ENCODE peak calls at places on chromosomes 1 and 21, in six cellular contexts. One of them, this sample, is unnamed.

GRCh38 chr1:219476716-219477115 is 136.2 kb downstream of the ZC3H11B start:
- DNase-seq in body of pancreas: no peak
- DNase-seq in suprapubic skin: no peak
- DNase-seq in brain microvascular endothelial cell: no peak
- DNase-seq in prostate gland: no peak
- DNase-seq in colonic mucosa: no peak
- DNase-seq in this sample: no peak

GRCh38 chr1:230621290-230622022 is 20.8 kb upstream of the COG2 start:
- DNase-seq in prostate gland: no peak
- DNase-seq in colonic mucosa: no peak
- DNase-seq in brain microvascular endothelial cell: no peak
- DNase-seq in body of pancreas: no peak
- DNase-seq in suprapubic skin: no peak
- DNase-seq in this sample: no peak

GRCh38 chr1:45589861-45590260 is 6.0 kb downstream of the NASP start:
- DNase-seq in body of pancreas: no peak
- DNase-seq in brain microvascular endothelial cell: no peak
- DNase-seq in suprapubic skin: no peak
- DNase-seq in colonic mucosa: no peak
- DNase-seq in prostate gland: no peak
- DNase-seq in this sample: no peak

GRCh38 chr1:184513966-184514365 is 127.1 kb downstream of the C1orf21 start:
- DNase-seq in brain microvascular endothelial cell: peak
- DNase-seq in body of pancreas: peak
- DNase-seq in colonic mucosa: no peak
- DNase-seq in suprapubic skin: no peak
- DNase-seq in prostate gland: no peak
- DNase-seq in this sample: no peak

GRCh38 chr1:244730153-244730933 is 77.4 kb downstream of the DESI2 start:
- DNase-seq in prostate gland: no peak
- DNase-seq in colonic mucosa: peak
- DNase-seq in body of pancreas: peak
- DNase-seq in brain microvascular endothelial cell: peak
- DNase-seq in suprapubic skin: no peak
- DNase-seq in this sample: peak

GRCh38 chr1:40382110-40382464 is 8.6 kb downstream of the SMAP2 start:
- DNase-seq in body of pancreas: no peak
- DNase-seq in colonic mucosa: no peak
- DNase-seq in prostate gland: no peak
- DNase-seq in brain microvascular endothelial cell: no peak
- DNase-seq in suprapubic skin: no peak
- DNase-seq in this sample: no peak

GRCh38 chr1:110076789-110077500 is 6.5 kb upstream of the ALX3 start:
- DNase-seq in prostate gland: no peak
- DNase-seq in body of pancreas: no peak
- DNase-seq in brain microvascular endothelial cell: no peak
- DNase-seq in suprapubic skin: no peak
- DNase-seq in colonic mucosa: no peak
- DNase-seq in this sample: no peak

GRCh38 chr1:248884632-248885295 is 21.3 kb upstream of the PGBD2 start:
- DNase-seq in prostate gland: no peak
- DNase-seq in brain microvascular endothelial cell: no peak
- DNase-seq in suprapubic skin: no peak
- DNase-seq in colonic mucosa: no peak
- DNase-seq in body of pancreas: no peak
- DNase-seq in this sample: no peak

GRCh38 chr1:26060832-26061574 is 6.4 kb downstream of the TRIM63 start:
- DNase-seq in colonic mucosa: no peak
- DNase-seq in brain microvascular endothelial cell: no peak
- DNase-seq in prostate gland: no peak
- DNase-seq in suprapubic skin: no peak
- DNase-seq in body of pancreas: no peak
- DNase-seq in this sample: no peak

GRCh38 chr1:103267271-103267670 is 158.9 kb upstream of the COL11A1 start:
- DNase-seq in colonic mucosa: no peak
- DNase-seq in brain microvascular endothelial cell: no peak
- DNase-seq in prostate gland: no peak
- DNase-seq in suprapubic skin: no peak
- DNase-seq in body of pancreas: no peak
- DNase-seq in this sample: no peak

GRCh38 chr1:23810818-23811420 is 10.4 kb upstream of the GALE start:
- DNase-seq in colonic mucosa: peak
- DNase-seq in prostate gland: no peak
- DNase-seq in suprapubic skin: no peak
- DNase-seq in body of pancreas: peak
- DNase-seq in brain microvascular endothelial cell: no peak
- DNase-seq in this sample: peak

GRCh38 chr1:181062800-181063428 is 25.6 kb upstream of the IER5 start:
- DNase-seq in brain microvascular endothelial cell: no peak
- DNase-seq in prostate gland: no peak
- DNase-seq in suprapubic skin: no peak
- DNase-seq in colonic mucosa: no peak
- DNase-seq in body of pancreas: peak
- DNase-seq in this sample: no peak

GRCh38 chr1:176717052-176717754 is 254.2 kb downstream of the PAPPA2 start:
- DNase-seq in brain microvascular endothelial cell: no peak
- DNase-seq in body of pancreas: no peak
- DNase-seq in suprapubic skin: no peak
- DNase-seq in prostate gland: no peak
- DNase-seq in colonic mucosa: no peak
- DNase-seq in this sample: no peak

GRCh38 chr1:178706467-178706866 is 18.6 kb upstream of the RALGPS2 start:
- DNase-seq in body of pancreas: peak
- DNase-seq in suprapubic skin: no peak
- DNase-seq in brain microvascular endothelial cell: no peak
- DNase-seq in prostate gland: peak
- DNase-seq in colonic mucosa: no peak
- DNase-seq in this sample: no peak

GRCh38 chr1:67888707-67889106 is 55.4 kb upstream of the GNG12 start:
- DNase-seq in suprapubic skin: no peak
- DNase-seq in body of pancreas: no peak
- DNase-seq in brain microvascular endothelial cell: peak
- DNase-seq in prostate gland: no peak
- DNase-seq in colonic mucosa: no peak
- DNase-seq in this sample: no peak

GRCh38 chr1:11781298-11781697 is 19.3 kb downstream of the C1orf167 start:
- DNase-seq in brain microvascular endothelial cell: no peak
- DNase-seq in suprapubic skin: no peak
- DNase-seq in body of pancreas: no peak
- DNase-seq in prostate gland: no peak
- DNase-seq in colonic mucosa: no peak
- DNase-seq in this sample: no peak

GRCh38 chr1:218281285-218281684 is 3.8 kb upstream of the RRP15 start:
- DNase-seq in prostate gland: no peak
- DNase-seq in colonic mucosa: no peak
- DNase-seq in suprapubic skin: no peak
- DNase-seq in body of pancreas: no peak
- DNase-seq in brain microvascular endothelial cell: no peak
- DNase-seq in this sample: no peak

GRCh38 chr1:205583461-205584130 is 48.2 kb downstream of the ELK4 start:
- DNase-seq in brain microvascular endothelial cell: no peak
- DNase-seq in colonic mucosa: peak
- DNase-seq in prostate gland: no peak
- DNase-seq in body of pancreas: no peak
- DNase-seq in suprapubic skin: peak
- DNase-seq in this sample: no peak

GRCh38 chr1:243482237-243483022 is 226.6 kb downstream of the SDCCAG8 start:
- DNase-seq in colonic mucosa: no peak
- DNase-seq in prostate gland: no peak
- DNase-seq in body of pancreas: no peak
- DNase-seq in brain microvascular endothelial cell: peak
- DNase-seq in suprapubic skin: peak
- DNase-seq in this sample: no peak

GRCh38 chr1:1335283-1335682 is 4.2 kb downstream of the TAS1R3 start:
- DNase-seq in body of pancreas: no peak
- DNase-seq in brain microvascular endothelial cell: no peak
- DNase-seq in suprapubic skin: no peak
- DNase-seq in prostate gland: no peak
- DNase-seq in colonic mucosa: no peak
- DNase-seq in this sample: no peak

GRCh38 chr1:172742599-172743500 is 83.9 kb downstream of the FASLG start:
- DNase-seq in colonic mucosa: no peak
- DNase-seq in prostate gland: no peak
- DNase-seq in body of pancreas: no peak
- DNase-seq in brain microvascular endothelial cell: peak
- DNase-seq in suprapubic skin: no peak
- DNase-seq in this sample: no peak

GRCh38 chr1:43836267-43836951 is 97.2 kb upstream of the ARTN start:
- DNase-seq in body of pancreas: peak
- DNase-seq in brain microvascular endothelial cell: no peak
- DNase-seq in prostate gland: no peak
- DNase-seq in suprapubic skin: no peak
- DNase-seq in colonic mucosa: peak
- DNase-seq in this sample: peak

GRCh38 chr1:8439015-8439702 is 121.2 kb downstream of the SLC45A1 start:
- DNase-seq in prostate gland: peak
- DNase-seq in colonic mucosa: peak
- DNase-seq in suprapubic skin: peak
- DNase-seq in brain microvascular endothelial cell: peak
- DNase-seq in body of pancreas: peak
- DNase-seq in this sample: peak

GRCh38 chr1:18446751-18447150 is 34.0 kb upstream of the KLHDC7A start:
- DNase-seq in body of pancreas: no peak
- DNase-seq in brain microvascular endothelial cell: no peak
- DNase-seq in prostate gland: no peak
- DNase-seq in colonic mucosa: no peak
- DNase-seq in suprapubic skin: no peak
- DNase-seq in this sample: no peak

GRCh38 chr21:44354775-44355771 is 1.7 kb downstream of the TRPM2 start:
- DNase-seq in body of pancreas: no peak
- DNase-seq in prostate gland: no peak
- DNase-seq in suprapubic skin: no peak
- DNase-seq in brain microvascular endothelial cell: no peak
- DNase-seq in colonic mucosa: no peak
- DNase-seq in this sample: no peak
- H3K4me3 ChIP-seq in body of pancreas: no peak
- H3K4me3 ChIP-seq in prostate gland: no peak
- H3K4me3 ChIP-seq in suprapubic skin: no peak
- H3K4me3 ChIP-seq in brain microvascular endothelial cell: no peak
- H3K4me3 ChIP-seq in colonic mucosa: peak
- H3K4me3 ChIP-seq in this sample: no peak

GRCh38 chr1:229432116-229432461 is 1.8 kb downstream of the ACTA1 start:
- DNase-seq in prostate gland: no peak
- DNase-seq in brain microvascular endothelial cell: no peak
- DNase-seq in colonic mucosa: no peak
- DNase-seq in suprapubic skin: no peak
- DNase-seq in body of pancreas: no peak
- DNase-seq in this sample: no peak

GRCh38 chr1:229432905-229433304 is 989 bp downstream of the ACTA1 start:
- DNase-seq in colonic mucosa: no peak
- DNase-seq in prostate gland: no peak
- DNase-seq in suprapubic skin: no peak
- DNase-seq in body of pancreas: no peak
- DNase-seq in brain microvascular endothelial cell: no peak
- DNase-seq in this sample: no peak

GRCh38 chr1:229430761-229431269 is 3.1 kb downstream of the ACTA1 start:
- DNase-seq in colonic mucosa: peak
- DNase-seq in brain microvascular endothelial cell: peak
- DNase-seq in prostate gland: no peak
- DNase-seq in body of pancreas: peak
- DNase-seq in suprapubic skin: no peak
- DNase-seq in this sample: no peak

GRCh38 chr1:229433364-229434004 is 410 bp downstream of the ACTA1 start:
- DNase-seq in suprapubic skin: no peak
- DNase-seq in colonic mucosa: no peak
- DNase-seq in brain microvascular endothelial cell: no peak
- DNase-seq in body of pancreas: no peak
- DNase-seq in prostate gland: no peak
- DNase-seq in this sample: no peak

GRCh38 chr1:229431270-229432115 is 2.4 kb downstream of the ACTA1 start:
- DNase-seq in suprapubic skin: no peak
- DNase-seq in body of pancreas: no peak
- DNase-seq in prostate gland: no peak
- DNase-seq in colonic mucosa: no peak
- DNase-seq in brain microvascular endothelial cell: no peak
- DNase-seq in this sample: no peak
- H3K4me3 ChIP-seq in suprapubic skin: peak
- H3K4me3 ChIP-seq in body of pancreas: no peak
- H3K4me3 ChIP-seq in prostate gland: no peak
- H3K4me3 ChIP-seq in colonic mucosa: no peak
- H3K4me3 ChIP-seq in brain microvascular endothelial cell: no peak
- H3K4me3 ChIP-seq in this sample: no peak

GRCh38 chr1:150629115-150629928 is at the start of gene ENSA:
- DNase-seq in prostate gland: peak
- DNase-seq in suprapubic skin: peak
- DNase-seq in brain microvascular endothelial cell: peak
- DNase-seq in colonic mucosa: peak
- DNase-seq in body of pancreas: peak
- DNase-seq in this sample: peak

GRCh38 chr1:150628766-150629114 is 672 bp downstream of the ENSA start:
- DNase-seq in body of pancreas: no peak
- DNase-seq in colonic mucosa: no peak
- DNase-seq in prostate gland: no peak
- DNase-seq in suprapubic skin: no peak
- DNase-seq in brain microvascular endothelial cell: no peak
- DNase-seq in this sample: no peak

GRCh38 chr1:150622219-150622975 is 7.0 kb downstream of the ENSA start:
- DNase-seq in suprapubic skin: peak
- DNase-seq in brain microvascular endothelial cell: no peak
- DNase-seq in prostate gland: no peak
- DNase-seq in colonic mucosa: no peak
- DNase-seq in body of pancreas: no peak
- DNase-seq in this sample: no peak

GRCh38 chr1:150626150-150626549 is 3.3 kb downstream of the ENSA start:
- DNase-seq in suprapubic skin: no peak
- DNase-seq in colonic mucosa: no peak
- DNase-seq in brain microvascular endothelial cell: no peak
- DNase-seq in prostate gland: no peak
- DNase-seq in body of pancreas: no peak
- DNase-seq in this sample: no peak

DNA sequence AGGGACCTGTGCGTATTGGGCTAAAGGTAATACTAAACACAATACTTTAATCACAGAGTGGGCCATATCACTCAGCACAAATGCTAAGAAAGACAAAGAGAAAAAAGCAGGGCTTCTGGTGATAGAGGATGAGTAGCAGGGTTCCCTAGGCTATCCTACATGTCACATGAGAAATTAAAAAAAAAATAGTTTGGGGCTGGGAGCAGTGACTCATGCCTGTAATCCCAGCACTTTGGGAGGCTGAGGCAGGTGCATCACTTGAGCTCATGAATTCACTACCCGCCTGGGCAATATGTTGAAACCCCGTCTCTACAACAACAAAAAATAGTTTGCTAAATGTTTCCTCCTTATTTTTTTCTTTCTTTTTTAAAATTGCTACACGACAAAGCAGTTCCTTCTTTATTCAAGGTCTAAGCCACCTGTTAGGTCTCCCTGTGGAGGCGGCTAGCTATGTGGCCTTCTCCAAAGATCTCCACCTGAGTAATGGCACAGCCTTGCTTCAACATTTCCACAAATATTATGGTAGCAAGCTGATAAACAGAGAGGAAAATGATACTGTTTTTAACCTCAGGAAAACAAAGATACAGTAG is 1.5 kb downstream of the ENSA start:
- DNase-seq in suprapubic skin: no peak
- DNase-seq in body of pancreas: no peak
- DNase-seq in brain microvascular endothelial cell: no peak
- DNase-seq in prostate gland: no peak
- DNase-seq in colonic mucosa: no peak
- DNase-seq in this sample: no peak
- H3K4me3 ChIP-seq in suprapubic skin: peak
- H3K4me3 ChIP-seq in body of pancreas: no peak
- H3K4me3 ChIP-seq in brain microvascular endothelial cell: peak
- H3K4me3 ChIP-seq in prostate gland: peak
- H3K4me3 ChIP-seq in colonic mucosa: peak
- H3K4me3 ChIP-seq in this sample: no peak

GRCh38 chr1:35345439-35345981 is 77.0 kb downstream of the ZMYM4 start:
- DNase-seq in suprapubic skin: no peak
- DNase-seq in colonic mucosa: no peak
- DNase-seq in brain microvascular endothelial cell: no peak
- DNase-seq in prostate gland: no peak
- DNase-seq in body of pancreas: no peak
- DNase-seq in this sample: peak
- H3K4me3 ChIP-seq in suprapubic skin: no peak
- H3K4me3 ChIP-seq in colonic mucosa: no peak
- H3K4me3 ChIP-seq in brain microvascular endothelial cell: no peak
- H3K4me3 ChIP-seq in prostate gland: no peak
- H3K4me3 ChIP-seq in body of pancreas: no peak
- H3K4me3 ChIP-seq in this sample: no peak